ENCODE peak calls at places on chromosomes 5 and 9, in nine cellular contexts. K is K562; Z is hepatocyte; N is effector memory CD4-positive, alpha-beta T cell; Y is naive thymus-derived CD4-positive, alpha-beta T cell; R is BE2C; O is Panc1; H is lung; C is neuronal stem cell. Q is an unnamed sample.

GRCh38 chr5:14901462-14902051 is 30.0 kb upstream of the ANKH start:
- DNase-seq in K (no peak), Z (peak; percentile 42), N (no peak), Y (no peak), R (no peak), O (no peak), H (no peak), C (no peak), Q (no peak)

GRCh38 chr5:35557199-35557598 is 60.5 kb upstream of the SPEF2 start:
- DNase-seq in K (no peak), Z (no peak), N (no peak), Y (no peak), R (no peak), O (no peak), H (no peak), C (no peak), Q (no peak)

GRCh38 chr9:17315341-17315740 is 180.5 kb downstream of the CNTLN start:
- DNase-seq in K (no peak), Z (no peak), N (no peak), Y (no peak), R (no peak), O (no peak), H (no peak), C (no peak), Q (no peak)

GRCh38 chr5:78907255-78907886 is 77.7 kb downstream of the ARSB start:
- DNase-seq in K (no peak), Z (peak; percentile 47), N (no peak), Y (no peak), R (no peak), O (no peak), H (no peak), C (no peak), Q (no peak)

GRCh38 chr5:149172709-149173505 is 31.6 kb downstream of the ABLIM3 start:
- DNase-seq in K (no peak), Z (no peak), N (no peak), Y (no peak), R (no peak), O (no peak), H (no peak), C (no peak), Q (no peak)

GRCh38 chr5:474826-475661 is 32.1 kb downstream of the EXOC3 start:
- DNase-seq in K (no peak), Z (no peak), N (no peak), Y (no peak), R (peak; percentile 14), O (no peak), H (no peak), C (no peak), Q (no peak)

GRCh38 chr9:133355881-133356357 is 368 bp downstream of the SURF1 start:
- DNase-seq in K (no peak), Z (no peak), N (no peak), Y (no peak), R (no peak), O (no peak), H (no peak), C (no peak), Q (no peak)

GRCh38 chr9:129121483-129121882 is 10.3 kb downstream of the PTPA start:
- DNase-seq in K (no peak), Z (no peak), N (no peak), Y (no peak), R (no peak), O (no peak), H (no peak), C (no peak), Q (no peak)

GRCh38 chr5:995318-995717 is 13.3 kb upstream of the NKD2 start:
- DNase-seq in K (no peak), Z (peak; percentile 2), N (no peak), Y (no peak), R (no peak), O (no peak), H (no peak), C (no peak), Q (no peak)

GRCh38 chr5:149749481-149750365 is 19.6 kb downstream of the PPARGC1B start:
- DNase-seq in K (no peak), Z (peak; percentile 53), N (no peak), Y (no peak), R (no peak), O (no peak), H (no peak), C (no peak), Q (no peak)

GRCh38 chr5:44189255-44189654 is 200.0 kb downstream of the FGF10 start:
- DNase-seq in K (no peak), Z (no peak), N (no peak), Y (no peak), R (no peak), O (no peak), H (no peak), C (no peak), Q (no peak)

GRCh38 chr5:65441800-65442199 is 39.9 kb downstream of the ADAMTS6 start:
- DNase-seq in K (no peak), Z (no peak), N (no peak), Y (no peak), R (no peak), O (no peak), H (no peak), C (no peak), Q (no peak)

GRCh38 chr9:104980039-104980654 is 52.2 kb upstream of the ABCA1 start:
- DNase-seq in K (no peak), Z (no peak), N (no peak), Y (no peak), R (no peak), O (no peak), H (no peak), C (no peak), Q (no peak)

GRCh38 chr9:92974161-92974661 is 26.9 kb downstream of the FGD3 start:
- DNase-seq in K (no peak), Z (peak; percentile 65), N (no peak), Y (no peak), R (no peak), O (no peak), H (no peak), C (no peak), Q (no peak)

DNA sequence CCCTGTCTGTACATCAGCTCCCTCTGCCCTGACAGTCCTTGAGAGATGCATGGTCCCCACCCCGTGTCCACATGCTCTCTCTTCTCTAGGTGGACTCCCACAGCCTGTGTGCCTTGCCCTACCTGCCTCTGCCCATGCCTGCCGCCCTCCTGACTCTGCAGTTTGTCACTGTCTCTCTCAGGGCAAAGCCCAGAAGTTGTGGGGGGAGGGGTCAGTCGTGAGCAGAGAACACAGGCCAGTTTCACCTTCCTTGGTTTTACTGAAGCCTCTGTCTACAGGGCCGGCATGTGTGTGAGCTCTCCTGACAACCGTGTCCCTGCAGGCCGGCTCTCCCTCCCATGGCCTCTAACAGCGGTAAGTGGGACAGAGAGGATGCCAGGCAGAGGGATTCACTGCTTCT is 43.5 kb upstream of the SLC25A51 start:
- DNase-seq in K (no peak), Z (no peak), N (no peak), Y (no peak), R (no peak), O (no peak), H (no peak), C (no peak), Q (no peak)
- H3K4me1 ChIP-seq in K (no peaks in the 10 kb centered on the region), Z (peaks cover 27% of the 10 kb centered on the region), N (no peaks in the 10 kb centered on the region), Y (no peaks in the 10 kb centered on the region), R (peaks cover 11% of the 10 kb centered on the region), O (peaks cover 26% of the 10 kb centered on the region), H (peaks cover 28% of the 10 kb centered on the region), C (peaks cover 28% of the 10 kb centered on the region), Q (no peaks in the 10 kb centered on the region)

DNA sequence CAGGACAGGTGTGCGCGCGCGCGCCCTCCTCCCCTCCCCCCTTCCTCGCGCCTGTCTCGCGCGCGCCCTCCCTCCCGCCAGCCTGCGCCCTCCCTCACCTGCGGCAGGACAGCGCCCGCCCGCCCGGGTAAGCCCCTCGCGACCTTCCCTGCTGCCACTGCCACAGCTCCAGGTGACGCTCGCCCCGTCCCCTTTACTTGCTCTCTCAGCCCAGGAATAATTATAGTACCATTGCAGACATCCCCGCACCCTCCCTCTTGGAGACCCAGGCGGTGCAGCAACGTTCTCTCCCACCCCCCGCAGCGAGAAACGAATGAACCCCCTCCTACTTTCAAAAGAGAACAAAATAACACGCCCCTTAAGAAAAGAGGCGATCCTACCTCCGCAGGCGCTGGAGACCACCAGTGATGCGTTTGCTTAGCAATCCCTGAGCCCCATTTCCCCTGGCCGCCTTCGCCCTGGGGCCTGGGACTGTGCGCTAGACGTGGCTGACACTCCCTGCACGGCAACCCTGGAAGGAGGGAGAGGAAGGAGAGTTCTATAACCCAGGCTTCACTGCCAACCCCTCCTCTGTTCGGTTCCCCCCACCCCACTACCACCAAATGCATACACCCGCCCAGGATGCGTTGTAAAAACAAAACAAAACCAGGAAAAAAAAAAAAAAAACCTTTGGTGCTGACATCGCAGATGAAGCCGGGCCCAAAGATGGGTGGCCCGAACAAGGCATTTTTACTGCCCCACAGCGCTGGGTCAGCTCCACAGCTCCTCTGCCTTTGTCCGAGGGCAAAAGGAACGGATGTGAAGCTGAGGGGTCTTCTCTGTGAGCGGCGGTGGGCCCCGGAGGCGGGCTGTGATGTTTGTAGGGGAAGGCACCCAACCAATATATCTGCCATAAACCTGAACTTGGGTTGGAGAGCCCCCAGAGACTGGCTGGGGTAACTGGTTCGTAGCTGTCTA is 5.5 kb upstream of the PURA start:
- DNase-seq in K (no peak), Z (peak; percentile 30), N (no peak), Y (peak; percentile 42), R (peak; percentile 28), O (no peak), H (no peak), C (no peak), Q (peak; percentile 68)
- H3K27me3 ChIP-seq in K (no peaks in the 10 kb centered on the region), Z (peaks cover 60% of the 10 kb centered on the region), N (no peaks in the 10 kb centered on the region), Y (peaks cover 7% of the 10 kb centered on the region), R (peaks cover 32% of the 10 kb centered on the region), O (no peaks in the 10 kb centered on the region), H (no peaks in the 10 kb centered on the region), C (peaks cover 87% of the 10 kb centered on the region), Q (no peaks in the 10 kb centered on the region)

GRCh38 chr5:140294753-140295152 is 8.1 kb downstream of the PFDN1 start:
- DNase-seq in K (no peak), Z (no peak), N (no peak), Y (no peak), R (no peak), O (no peak), H (no peak), C (no peak), Q (no peak)
- H3K4me1 ChIP-seq in K (peaks cover 9% of the 10 kb centered on the region), Z (no peaks in the 10 kb centered on the region), N (peaks cover 5% of the 10 kb centered on the region), Y (peaks cover 13% of the 10 kb centered on the region), R (peaks cover 16% of the 10 kb centered on the region), O (peaks cover 45% of the 10 kb centered on the region), H (no peaks in the 10 kb centered on the region), C (no peaks in the 10 kb centered on the region), Q (peaks cover 49% of the 10 kb centered on the region)

DNA sequence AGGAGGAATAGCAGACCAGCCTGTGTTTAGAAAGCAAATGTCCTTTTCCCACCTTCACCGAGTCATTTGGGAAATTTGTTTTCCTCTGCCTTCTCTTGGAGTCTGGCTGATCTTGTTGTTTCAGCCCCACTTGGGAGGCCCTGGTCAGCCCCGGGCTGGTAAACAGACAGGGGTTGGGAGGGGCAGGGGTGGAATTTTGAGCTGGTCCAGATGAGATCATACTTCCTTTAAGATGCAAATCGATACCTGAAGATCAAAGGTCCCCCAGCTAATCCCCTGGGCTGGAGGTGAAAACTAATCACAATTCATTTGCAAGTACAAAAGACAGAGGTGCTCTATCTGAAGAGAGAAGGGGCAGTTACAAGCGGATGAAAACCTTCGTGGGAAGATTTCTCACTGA is 118.4 kb downstream of the PAPPA start:
- DNase-seq in K (no peak), Z (no peak), N (no peak), Y (no peak), R (no peak), O (no peak), H (no peak), C (peak; percentile 30), Q (peak; percentile 15)
- H3K27me3 ChIP-seq in K (no peaks in the 10 kb centered on the region), Z (no peaks in the 10 kb centered on the region), N (no peaks in the 10 kb centered on the region), Y (peaks cover 4% of the 10 kb centered on the region), R (no peaks in the 10 kb centered on the region), O (no peaks in the 10 kb centered on the region), H (no peaks in the 10 kb centered on the region), C (no peaks in the 10 kb centered on the region), Q (peaks cover 4% of the 10 kb centered on the region)

GRCh38 chr9:99169982-99170761 is 51.6 kb downstream of the ALG2 start:
- DNase-seq in K (no peak), Z (no peak), N (no peak), Y (no peak), R (peak; percentile 68), O (no peak), H (no peak), C (peak; percentile 69), Q (peak; percentile 57)
- H3K4me1 ChIP-seq in K (peaks cover 2% of the 10 kb centered on the region), Z (peaks cover 32% of the 10 kb centered on the region), N (no peaks in the 10 kb centered on the region), Y (peaks cover 14% of the 10 kb centered on the region), R (peaks cover 12% of the 10 kb centered on the region), O (no peaks in the 10 kb centered on the region), H (no peaks in the 10 kb centered on the region), C (peaks cover 50% of the 10 kb centered on the region), Q (peaks cover 23% of the 10 kb centered on the region)